ENCODE peak calls at places on chromosomes 5 and 9, in seven cellular contexts. One of them, this sample, is unnamed.

GRCh38 chr9:100216178-100216787 is 117.2 kb downstream of the INVS start:
- DNase-seq in A549: peak; percentile 9
- DNase-seq in left ventricle myocardium inferior: no peak
- DNase-seq in adrenal gland: peak; percentile 75
- DNase-seq in tibial nerve: peak; percentile 53
- DNase-seq in lower lobe of right lung: peak; percentile 43
- DNase-seq in tibial artery: no peak
- DNase-seq in this sample: no peak

GRCh38 chr9:124291801-124292396 is 34.1 kb downstream of the NEK6 start:
- DNase-seq in A549: no peak
- DNase-seq in left ventricle myocardium inferior: peak; percentile 41
- DNase-seq in adrenal gland: no peak
- DNase-seq in tibial nerve: no peak
- DNase-seq in lower lobe of right lung: peak; percentile 57
- DNase-seq in tibial artery: peak; percentile 79
- DNase-seq in this sample: no peak

GRCh38 chr5:141439411-141440141 is 9.3 kb downstream of the PCDHGA12 start:
- DNase-seq in A549: no peak
- DNase-seq in left ventricle myocardium inferior: no peak
- DNase-seq in adrenal gland: no peak
- DNase-seq in tibial nerve: no peak
- DNase-seq in lower lobe of right lung: no peak
- DNase-seq in tibial artery: no peak
- DNase-seq in this sample: no peak

GRCh38 chr5:138177936-138178515 is 404 bp downstream of the BRD8 start:
- DNase-seq in A549: peak; percentile 43
- DNase-seq in left ventricle myocardium inferior: peak; percentile 24
- DNase-seq in adrenal gland: peak; percentile 33
- DNase-seq in tibial nerve: no peak
- DNase-seq in lower lobe of right lung: peak; percentile 61
- DNase-seq in tibial artery: no peak
- DNase-seq in this sample: no peak

GRCh38 chr9:13532407-13532806 is 252.9 kb upstream of the MPDZ start:
- DNase-seq in A549: no peak
- DNase-seq in left ventricle myocardium inferior: no peak
- DNase-seq in adrenal gland: no peak
- DNase-seq in tibial nerve: no peak
- DNase-seq in lower lobe of right lung: no peak
- DNase-seq in tibial artery: no peak
- DNase-seq in this sample: no peak

GRCh38 chr9:104319198-104319597 is 184.9 kb upstream of the OR13F1 start:
- DNase-seq in A549: no peak
- DNase-seq in left ventricle myocardium inferior: no peak
- DNase-seq in adrenal gland: no peak
- DNase-seq in tibial nerve: no peak
- DNase-seq in lower lobe of right lung: no peak
- DNase-seq in tibial artery: no peak
- DNase-seq in this sample: no peak

GRCh38 chr5:123835421-123835820 is 323.4 kb downstream of the CSNK1G3 start:
- DNase-seq in A549: no peak
- DNase-seq in left ventricle myocardium inferior: no peak
- DNase-seq in adrenal gland: no peak
- DNase-seq in tibial nerve: no peak
- DNase-seq in lower lobe of right lung: no peak
- DNase-seq in tibial artery: no peak
- DNase-seq in this sample: no peak

GRCh38 chr9:135183538-135184153 is 96.2 kb downstream of the OLFM1 start:
- DNase-seq in A549: no peak
- DNase-seq in left ventricle myocardium inferior: no peak
- DNase-seq in adrenal gland: no peak
- DNase-seq in tibial nerve: no peak
- DNase-seq in lower lobe of right lung: no peak
- DNase-seq in tibial artery: no peak
- DNase-seq in this sample: no peak

GRCh38 chr9:137176302-137177182 is 4.7 kb upstream of the TMEM210 start:
- DNase-seq in A549: peak; percentile 91
- DNase-seq in left ventricle myocardium inferior: no peak
- DNase-seq in adrenal gland: no peak
- DNase-seq in tibial nerve: no peak
- DNase-seq in lower lobe of right lung: no peak
- DNase-seq in tibial artery: no peak
- DNase-seq in this sample: no peak

GRCh38 chr9:136011703-136012496 is 50.7 kb upstream of the UBAC1 start:
- DNase-seq in A549: no peak
- DNase-seq in left ventricle myocardium inferior: peak; percentile 90
- DNase-seq in adrenal gland: peak; percentile 90
- DNase-seq in tibial nerve: peak; percentile 76
- DNase-seq in lower lobe of right lung: peak; percentile 74
- DNase-seq in tibial artery: peak; percentile 85
- DNase-seq in this sample: no peak

GRCh38 chr9:93139365-93140182 is 5.5 kb upstream of the NINJ1 start:
- DNase-seq in A549: no peak
- DNase-seq in left ventricle myocardium inferior: no peak
- DNase-seq in adrenal gland: no peak
- DNase-seq in tibial nerve: no peak
- DNase-seq in lower lobe of right lung: no peak
- DNase-seq in tibial artery: no peak
- DNase-seq in this sample: no peak

GRCh38 chr9:29214702-29215248 is 1641.5 kb upstream of the C9orf72 start:
- DNase-seq in A549: peak; percentile 6
- DNase-seq in left ventricle myocardium inferior: no peak
- DNase-seq in adrenal gland: no peak
- DNase-seq in tibial nerve: no peak
- DNase-seq in lower lobe of right lung: no peak
- DNase-seq in tibial artery: no peak
- DNase-seq in this sample: no peak

GRCh38 chr5:98414938-98415337 is 358.5 kb upstream of the RGMB start:
- DNase-seq in A549: no peak
- DNase-seq in left ventricle myocardium inferior: no peak
- DNase-seq in adrenal gland: no peak
- DNase-seq in tibial nerve: no peak
- DNase-seq in lower lobe of right lung: no peak
- DNase-seq in tibial artery: no peak
- DNase-seq in this sample: no peak

GRCh38 chr5:112413611-112414010 is 5.5 kb downstream of the EPB41L4A start:
- DNase-seq in A549: no peak
- DNase-seq in left ventricle myocardium inferior: no peak
- DNase-seq in adrenal gland: no peak
- DNase-seq in tibial nerve: no peak
- DNase-seq in lower lobe of right lung: no peak
- DNase-seq in tibial artery: no peak
- DNase-seq in this sample: no peak

GRCh38 chr5:418681-419121 is 24.3 kb upstream of the EXOC3 start:
- DNase-seq in A549: no peak
- DNase-seq in left ventricle myocardium inferior: no peak
- DNase-seq in adrenal gland: no peak
- DNase-seq in tibial nerve: no peak
- DNase-seq in lower lobe of right lung: peak; percentile 38
- DNase-seq in tibial artery: peak; percentile 57
- DNase-seq in this sample: no peak

GRCh38 chr5:67264056-67264455 is 67.5 kb upstream of the CD180 start:
- DNase-seq in A549: no peak
- DNase-seq in left ventricle myocardium inferior: no peak
- DNase-seq in adrenal gland: no peak
- DNase-seq in tibial nerve: no peak
- DNase-seq in lower lobe of right lung: no peak
- DNase-seq in tibial artery: no peak
- DNase-seq in this sample: no peak

GRCh38 chr5:128356011-128356410 is 182.0 kb downstream of the FBN2 start:
- DNase-seq in A549: no peak
- DNase-seq in left ventricle myocardium inferior: no peak
- DNase-seq in adrenal gland: no peak
- DNase-seq in tibial nerve: no peak
- DNase-seq in lower lobe of right lung: no peak
- DNase-seq in tibial artery: no peak
- DNase-seq in this sample: no peak

GRCh38 chr5:142716963-142717362 is 31.1 kb upstream of the FGF1 start:
- DNase-seq in A549: peak; percentile 46
- DNase-seq in left ventricle myocardium inferior: peak; percentile 61
- DNase-seq in adrenal gland: peak; percentile 54
- DNase-seq in tibial nerve: peak; percentile 51
- DNase-seq in lower lobe of right lung: no peak
- DNase-seq in tibial artery: peak; percentile 73
- DNase-seq in this sample: no peak

GRCh38 chr5:35857606-35858205 is 1.0 kb downstream of the IL7R start:
- DNase-seq in A549: no peak
- DNase-seq in left ventricle myocardium inferior: no peak
- DNase-seq in adrenal gland: no peak
- DNase-seq in tibial nerve: no peak
- DNase-seq in lower lobe of right lung: no peak
- DNase-seq in tibial artery: no peak
- DNase-seq in this sample: no peak

GRCh38 chr5:145869753-145870152 is 3.1 kb downstream of the GRXCR2 start:
- DNase-seq in A549: no peak
- DNase-seq in left ventricle myocardium inferior: no peak
- DNase-seq in adrenal gland: no peak
- DNase-seq in tibial nerve: no peak
- DNase-seq in lower lobe of right lung: no peak
- DNase-seq in tibial artery: no peak
- DNase-seq in this sample: no peak

GRCh38 chr9:136965771-136966484 is 11.4 kb upstream of the PTGDS start:
- DNase-seq in A549: no peak
- DNase-seq in left ventricle myocardium inferior: no peak
- DNase-seq in adrenal gland: peak; percentile 62
- DNase-seq in tibial nerve: no peak
- DNase-seq in lower lobe of right lung: no peak
- DNase-seq in tibial artery: no peak
- DNase-seq in this sample: no peak

GRCh38 chr5:146059349-146060220 is 45.8 kb downstream of the PLAC8L1 start:
- DNase-seq in A549: no peak
- DNase-seq in left ventricle myocardium inferior: peak; percentile 62
- DNase-seq in adrenal gland: no peak
- DNase-seq in tibial nerve: no peak
- DNase-seq in lower lobe of right lung: no peak
- DNase-seq in tibial artery: no peak
- DNase-seq in this sample: no peak

GRCh38 chr5:174733836-174734235 is 9.5 kb downstream of the MSX2 start:
- DNase-seq in A549: no peak
- DNase-seq in left ventricle myocardium inferior: no peak
- DNase-seq in adrenal gland: no peak
- DNase-seq in tibial nerve: no peak
- DNase-seq in lower lobe of right lung: no peak
- DNase-seq in tibial artery: no peak
- DNase-seq in this sample: no peak

GRCh38 chr9:35102465-35102768 is 514 bp downstream of the STOML2 start:
- DNase-seq in A549: no peak
- DNase-seq in left ventricle myocardium inferior: no peak
- DNase-seq in adrenal gland: no peak
- DNase-seq in tibial nerve: no peak
- DNase-seq in lower lobe of right lung: no peak
- DNase-seq in tibial artery: no peak
- DNase-seq in this sample: no peak

GRCh38 chr5:134007581-134008256 is 2.9 kb upstream of the VDAC1 start:
- DNase-seq in A549: no peak
- DNase-seq in left ventricle myocardium inferior: no peak
- DNase-seq in adrenal gland: no peak
- DNase-seq in tibial nerve: no peak
- DNase-seq in lower lobe of right lung: no peak
- DNase-seq in tibial artery: no peak
- DNase-seq in this sample: no peak

GRCh38 chr9:121604242-121604641 is 47.2 kb upstream of the DAB2IP start:
- DNase-seq in A549: no peak
- DNase-seq in left ventricle myocardium inferior: no peak
- DNase-seq in adrenal gland: no peak
- DNase-seq in tibial nerve: no peak
- DNase-seq in lower lobe of right lung: peak; percentile 56
- DNase-seq in tibial artery: no peak
- DNase-seq in this sample: no peak

GRCh38 chr5:141121563-141121962 is at the start of gene PCDHB4:
- DNase-seq in A549: no peak
- DNase-seq in left ventricle myocardium inferior: no peak
- DNase-seq in adrenal gland: no peak
- DNase-seq in tibial nerve: peak; percentile 26
- DNase-seq in lower lobe of right lung: no peak
- DNase-seq in tibial artery: no peak
- DNase-seq in this sample: no peak

GRCh38 chr9:89185980-89186379 is 7.4 kb upstream of the SHC3 start:
- DNase-seq in A549: no peak
- DNase-seq in left ventricle myocardium inferior: no peak
- DNase-seq in adrenal gland: peak; percentile 64
- DNase-seq in tibial nerve: no peak
- DNase-seq in lower lobe of right lung: no peak
- DNase-seq in tibial artery: no peak
- DNase-seq in this sample: no peak

GRCh38 chr9:24698864-24699518 is 153.3 kb upstream of the IZUMO3 start:
- DNase-seq in A549: no peak
- DNase-seq in left ventricle myocardium inferior: no peak
- DNase-seq in adrenal gland: no peak
- DNase-seq in tibial nerve: no peak
- DNase-seq in lower lobe of right lung: no peak
- DNase-seq in tibial artery: no peak
- DNase-seq in this sample: no peak
- TF ChIP-seq CTCF in A549: no peak
- TF ChIP-seq CTCF in left ventricle myocardium inferior: no peak
- TF ChIP-seq CTCF in adrenal gland: no peak
- TF ChIP-seq CTCF in tibial nerve: no peak
- TF ChIP-seq CTCF in lower lobe of right lung: no peak
- TF ChIP-seq CTCF in tibial artery: no peak
- TF ChIP-seq CTCF in this sample: no peak

GRCh38 chr9:110429453-110429852 is 91.8 kb upstream of the TXNDC8 start:
- DNase-seq in A549: no peak
- DNase-seq in left ventricle myocardium inferior: no peak
- DNase-seq in adrenal gland: no peak
- DNase-seq in tibial nerve: no peak
- DNase-seq in lower lobe of right lung: no peak
- DNase-seq in tibial artery: no peak
- DNase-seq in this sample: no peak
- TF ChIP-seq CTCF in A549: no peak
- TF ChIP-seq CTCF in left ventricle myocardium inferior: no peak
- TF ChIP-seq CTCF in adrenal gland: no peak
- TF ChIP-seq CTCF in tibial nerve: no peak
- TF ChIP-seq CTCF in lower lobe of right lung: no peak
- TF ChIP-seq CTCF in tibial artery: no peak
- TF ChIP-seq CTCF in this sample: no peak

GRCh38 chr5:14980698-14981097 is 109.1 kb upstream of the ANKH start:
- DNase-seq in A549: no peak
- DNase-seq in left ventricle myocardium inferior: no peak
- DNase-seq in adrenal gland: no peak
- DNase-seq in tibial nerve: no peak
- DNase-seq in lower lobe of right lung: no peak
- DNase-seq in tibial artery: no peak
- DNase-seq in this sample: no peak
- TF ChIP-seq CTCF in A549: no peak
- TF ChIP-seq CTCF in left ventricle myocardium inferior: no peak
- TF ChIP-seq CTCF in adrenal gland: no peak
- TF ChIP-seq CTCF in tibial nerve: no peak
- TF ChIP-seq CTCF in lower lobe of right lung: no peak
- TF ChIP-seq CTCF in tibial artery: no peak
- TF ChIP-seq CTCF in this sample: no peak

GRCh38 chr9:83919111-83919510 is 2.1 kb downstream of the KIF27 start:
- DNase-seq in A549: no peak
- DNase-seq in left ventricle myocardium inferior: no peak
- DNase-seq in adrenal gland: no peak
- DNase-seq in tibial nerve: no peak
- DNase-seq in lower lobe of right lung: no peak
- DNase-seq in tibial artery: no peak
- DNase-seq in this sample: no peak

GRCh38 chr9:83920942-83921707 is at the start of gene KIF27:
- DNase-seq in A549: peak; percentile 88
- DNase-seq in left ventricle myocardium inferior: peak; percentile 100
- DNase-seq in adrenal gland: peak; percentile 99
- DNase-seq in tibial nerve: peak; percentile 98
- DNase-seq in lower lobe of right lung: peak; percentile 100
- DNase-seq in tibial artery: peak; percentile 99
- DNase-seq in this sample: peak; percentile 100

GRCh38 chr9:83920469-83920941 is 727 bp downstream of the KIF27 start:
- DNase-seq in A549: peak; percentile 60
- DNase-seq in left ventricle myocardium inferior: no peak
- DNase-seq in adrenal gland: no peak
- DNase-seq in tibial nerve: no peak
- DNase-seq in lower lobe of right lung: no peak
- DNase-seq in tibial artery: no peak
- DNase-seq in this sample: no peak
- TF ChIP-seq CTCF in A549: peak; percentile 59
- TF ChIP-seq CTCF in left ventricle myocardium inferior: no peak
- TF ChIP-seq CTCF in adrenal gland: no peak
- TF ChIP-seq CTCF in tibial nerve: no peak
- TF ChIP-seq CTCF in lower lobe of right lung: peak; percentile 25
- TF ChIP-seq CTCF in tibial artery: no peak
- TF ChIP-seq CTCF in this sample: peak; percentile 47

This sample was measured in osteocyte.